ENCODE peak calls at places on chromosome 5, in eight cellular contexts. V, S, G, D, R, F, H and N are unnamed samples.

GRCh38 chr5:42840279-42840678 is 28.6 kb upstream of the SELENOP start:
- DNase-seq in V (peak; percentile 76), S (no peak), G (peak; percentile 82), D (peak; percentile 83), R (peak; percentile 98), F (no peak), H (peak; percentile 89), N (peak; percentile 88)

GRCh38 chr5:57858905-57859304 is 376.3 kb upstream of the ACTBL2 start:
- DNase-seq in V (no peak), S (no peak), G (no peak), D (no peak), R (peak; percentile 22), F (no peak), H (no peak), N (peak; percentile 69)

GRCh38 chr5:139650689-139651501 is 2.7 kb downstream of the CXXC5 start:
- DNase-seq in V (no peak), S (peak; percentile 52), G (no peak), D (peak; percentile 72), R (no peak), F (no peak), H (peak; percentile 75), N (no peak)

GRCh38 chr5:160167623-160168165 is 48.4 kb upstream of the PWWP2A start:
- DNase-seq in V (no peak), S (no peak), G (no peak), D (no peak), R (no peak), F (no peak), H (no peak), N (no peak)

GRCh38 chr5:132462856-132463745 is 27.5 kb downstream of the IRF1 start:
- DNase-seq in V (no peak), S (no peak), G (no peak), D (no peak), R (no peak), F (no peak), H (no peak), N (no peak)

GRCh38 chr5:69083412-69083811 is 10.4 kb upstream of the SLC30A5 start:
- DNase-seq in V (no peak), S (peak; percentile 26), G (no peak), D (no peak), R (peak; percentile 35), F (no peak), H (no peak), N (no peak)

GRCh38 chr5:154078305-154078704 is 39.5 kb downstream of the MFAP3 start:
- DNase-seq in V (no peak), S (no peak), G (no peak), D (no peak), R (peak; percentile 24), F (no peak), H (no peak), N (no peak)

GRCh38 chr5:91007780-91008402 is 375.2 kb downstream of the ARRDC3 start:
- DNase-seq in V (no peak), S (no peak), G (no peak), D (no peak), R (no peak), F (no peak), H (no peak), N (no peak)

GRCh38 chr5:135707302-135707701 is 127.2 kb upstream of the SLC25A48 start:
- DNase-seq in V (no peak), S (no peak), G (no peak), D (no peak), R (no peak), F (no peak), H (no peak), N (no peak)

GRCh38 chr5:161851691-161852299 is 3.9 kb downstream of the GABRA1 start:
- DNase-seq in V (no peak), S (no peak), G (no peak), D (no peak), R (peak; percentile 1), F (peak; percentile 2), H (no peak), N (no peak)

GRCh38 chr5:83925321-83925877 is 204.7 kb upstream of the HAPLN1 start:
- DNase-seq in V (peak; percentile 50), S (no peak), G (no peak), D (no peak), R (peak; percentile 94), F (no peak), H (no peak), N (no peak)

GRCh38 chr5:147458581-147458980 is 51.3 kb downstream of the DPYSL3 start:
- DNase-seq in V (no peak), S (no peak), G (no peak), D (no peak), R (no peak), F (no peak), H (no peak), N (no peak)

DNA sequence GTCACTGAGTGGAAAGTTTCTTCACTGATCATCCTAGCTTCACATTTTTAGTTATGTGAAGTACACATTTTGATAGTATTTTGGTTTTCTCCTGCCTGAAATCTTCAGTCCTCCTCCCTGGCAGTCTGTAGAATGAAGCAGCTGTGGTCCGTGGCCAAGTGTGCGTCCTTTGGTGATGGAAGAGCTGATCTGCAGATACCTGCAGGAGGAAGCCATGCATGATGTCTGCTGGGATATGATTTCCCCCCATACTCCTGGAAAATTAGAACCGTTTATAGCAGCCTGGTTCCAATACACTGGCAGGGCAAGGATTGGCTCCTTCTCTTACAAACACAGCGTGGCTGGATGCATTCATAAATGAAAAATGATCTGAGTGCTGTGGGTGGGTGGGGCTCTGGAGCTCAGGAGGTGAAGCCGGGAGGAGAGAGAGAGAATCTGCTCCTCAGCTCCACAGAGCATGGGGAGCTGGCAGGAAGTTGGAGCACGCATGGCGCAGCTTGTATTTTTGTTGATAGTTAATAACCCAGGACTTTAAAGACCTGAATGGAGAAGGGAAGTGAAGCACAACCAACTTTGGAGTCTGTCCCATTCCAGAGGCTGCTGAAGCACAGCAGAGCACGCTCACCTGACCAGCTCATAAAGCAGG is 238.3 kb downstream of the GOLPH3 start:
- DNase-seq in V (no peak), S (peak; percentile 52), G (peak; percentile 58), D (no peak), R (peak; percentile 58), F (no peak), H (peak; percentile 52), N (no peak)
- H3K4me3 ChIP-seq in V (no peak overlapping the region), S (peak overlapping the region; percentile 51), G (peak overlapping the region; percentile 38), D (no peak overlapping the region), R (no peak overlapping the region), F (no peak overlapping the region), H (peak overlapping the region; percentile 50), N (no peak overlapping the region)

GRCh38 chr5:31193591-31194457 is at the start of gene CDH6:
- DNase-seq in V (no peak), S (peak; percentile 64), G (no peak), D (peak; percentile 55), R (peak; percentile 34), F (no peak), H (peak; percentile 47), N (no peak)
- H3K4me3 ChIP-seq in V (peak within 1 kb of the TSS; percentile 47), S (peak within 1 kb of the TSS; percentile 69), G (peak within 1 kb of the TSS; percentile 32), D (peak within 1 kb of the TSS; percentile 45), R (peak within 1 kb of the TSS; percentile 40), F (no peak within 1 kb of the TSS), H (peak within 1 kb of the TSS; percentile 49), N (peak within 1 kb of the TSS; percentile 37)

GRCh38 chr5:169811680-169812079 is 168.6 kb downstream of the INSYN2B start:
- DNase-seq in V (no peak), S (no peak), G (no peak), D (no peak), R (no peak), F (no peak), H (no peak), N (no peak)
- H3K4me3 ChIP-seq in V (no peak overlapping the region), S (no peak overlapping the region), G (no peak overlapping the region), D (no peak overlapping the region), R (no peak overlapping the region), F (no peak overlapping the region), H (no peak overlapping the region), N (no peak overlapping the region)

DNA sequence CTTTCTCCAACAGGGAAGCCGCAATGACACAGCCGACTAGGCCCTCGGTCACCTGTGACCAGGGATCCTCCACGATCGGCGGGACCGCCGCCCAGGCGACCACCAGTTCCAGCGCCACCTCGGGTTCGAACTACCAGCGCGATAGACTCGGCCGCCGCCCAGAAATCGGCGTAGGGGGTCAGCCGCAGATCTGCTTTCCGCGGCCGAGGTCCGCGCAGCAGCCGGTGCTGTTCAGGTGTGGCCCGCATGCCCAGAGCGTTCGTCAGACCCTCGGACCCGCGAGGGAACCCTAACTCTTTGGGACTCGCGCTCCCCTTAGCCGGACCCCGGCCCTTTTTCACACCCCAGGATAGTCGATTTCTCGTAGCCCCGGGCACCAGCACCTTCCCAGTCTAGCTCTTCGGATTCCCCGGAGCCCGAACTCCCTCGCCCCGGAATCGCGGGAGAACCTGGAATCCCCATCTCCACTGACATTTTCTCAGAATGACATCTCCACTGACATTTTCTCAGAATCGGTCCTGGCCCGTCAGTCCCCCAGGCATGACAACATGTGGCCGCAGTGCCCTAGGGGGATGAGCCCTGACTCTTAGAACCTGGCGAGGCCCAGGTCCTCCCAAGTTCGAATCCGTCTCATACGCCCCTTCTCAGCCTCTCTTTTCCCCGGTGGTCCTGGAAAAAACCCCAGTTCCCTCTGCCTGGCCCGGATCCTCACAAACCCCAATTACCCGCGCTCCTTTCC is 428 bp downstream of the C5orf52 start:
- DNase-seq in V (no peak), S (no peak), G (no peak), D (no peak), R (no peak), F (no peak), H (no peak), N (no peak)
- H3K4me3 ChIP-seq in V (peak overlapping the region; percentile 80), S (peak overlapping the region; percentile 28), G (peak overlapping the region; percentile 48), D (no peak overlapping the region), R (peak overlapping the region; percentile 48), F (no peak overlapping the region), H (peak overlapping the region; percentile 65), N (peak overlapping the region; percentile 61)

DNA sequence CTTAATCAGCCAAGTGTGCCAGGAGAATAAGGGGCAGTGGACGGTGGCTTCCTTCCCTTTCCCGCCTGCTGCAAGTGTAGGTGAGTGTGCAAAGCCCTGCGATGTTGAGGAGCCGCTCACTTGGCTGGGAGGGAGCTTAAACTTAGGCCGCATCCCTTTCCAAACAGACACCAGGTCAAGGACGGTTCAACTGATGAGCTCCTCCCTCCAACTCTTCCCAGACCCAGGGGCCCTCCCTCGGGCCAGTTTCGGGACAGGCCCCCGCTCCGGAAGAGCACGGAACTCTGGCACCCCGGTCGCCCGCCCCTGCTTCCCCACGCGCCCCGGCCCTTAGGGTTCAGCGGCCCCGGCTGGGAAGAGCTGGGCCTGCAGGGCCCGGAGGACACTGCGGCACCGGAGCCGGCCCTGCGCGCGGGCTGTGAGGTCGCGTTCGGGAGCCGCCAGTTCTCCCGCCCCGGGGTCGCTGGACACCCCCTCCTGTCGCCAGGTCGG is 481 bp downstream of the MRPL36 start:
- DNase-seq in V (no peak), S (no peak), G (peak; percentile 50), D (no peak), R (peak; percentile 23), F (peak; percentile 38), H (no peak), N (no peak)
- H3K4me3 ChIP-seq in V (peak overlapping the region; percentile 77), S (peak overlapping the region; percentile 82), G (peak overlapping the region; percentile 95), D (peak overlapping the region; percentile 42), R (peak overlapping the region; percentile 58), F (peak overlapping the region; percentile 87), H (peak overlapping the region; percentile 100), N (peak overlapping the region; percentile 84)

GRCh38 chr5:140855772-140856674 is at the start of gene PCDHA10:
- DNase-seq in V (no peak), S (peak; percentile 49), G (no peak), D (no peak), R (no peak), F (peak; percentile 18), H (no peak), N (no peak)
- H3K4me3 ChIP-seq in V (peak within 1 kb of the TSS; percentile 28), S (peak within 1 kb of the TSS; percentile 77), G (peak within 1 kb of the TSS; percentile 28), D (no peak within 1 kb of the TSS), R (peak within 1 kb of the TSS; percentile 71), F (no peak within 1 kb of the TSS), H (peak within 1 kb of the TSS; percentile 32), N (no peak within 1 kb of the TSS)